ENCODE peak calls at places on chromosomes 16 and 17, in six cellular contexts. Q is OCI-LY7; X is CD4-positive, alpha-beta T cell; N is heart left ventricle; A is prostate gland; V is AG09309. U is an unnamed sample.
A peak's percentile ranks its signal among the peaks of the same experiment; 100 is the strongest.

GRCh38 chr17:79114455-79115301 is 40.1 kb downstream of the ENGASE start:
- DNase-seq in A (peak; percentile 86), V (no peak), N (peak; percentile 73), Q (no peak), X (no peak), U (no peak)

GRCh38 chr17:64784353-64784798 is 122.3 kb upstream of the SMURF2 start:
- DNase-seq in Q (no peak), N (no peak), V (no peak), A (no peak), X (no peak), U (no peak)

GRCh38 chr16:11370084-11370931 is 25.0 kb downstream of the RMI2 start:
- DNase-seq in Q (peak; percentile 92), N (no peak), X (no peak), A (no peak), V (no peak), U (peak; percentile 53)

GRCh38 chr17:78891406-78892061 is 11.5 kb downstream of the CEP295NL start:
- DNase-seq in X (no peak), Q (no peak), N (no peak), A (no peak), V (no peak), U (no peak)

GRCh38 chr17:31452101-31452500 is 60.6 kb downstream of the RAB11FIP4 start:
- DNase-seq in X (no peak), A (no peak), N (no peak), Q (no peak), V (no peak), U (no peak)

GRCh38 chr16:9119795-9120194 is 28.4 kb downstream of the HAPSTR1 start:
- DNase-seq in V (peak; percentile 93), Q (no peak), X (no peak), N (no peak), A (no peak), U (no peak)

GRCh38 chr17:64236827-64237403 is 26.1 kb downstream of the TEX2 start:
- DNase-seq in A (no peak), X (no peak), Q (no peak), V (no peak), N (no peak), U (no peak)

GRCh38 chr17:31067699-31068184 is 27.0 kb upstream of the NF1 start:
- DNase-seq in N (no peak), Q (no peak), A (no peak), X (no peak), V (peak; percentile 63), U (no peak)

GRCh38 chr16:82633964-82634600 is 7.3 kb downstream of the CDH13 start:
- DNase-seq in N (peak; percentile 61), X (no peak), Q (no peak), A (peak; percentile 58), V (no peak), U (no peak)

DNA sequence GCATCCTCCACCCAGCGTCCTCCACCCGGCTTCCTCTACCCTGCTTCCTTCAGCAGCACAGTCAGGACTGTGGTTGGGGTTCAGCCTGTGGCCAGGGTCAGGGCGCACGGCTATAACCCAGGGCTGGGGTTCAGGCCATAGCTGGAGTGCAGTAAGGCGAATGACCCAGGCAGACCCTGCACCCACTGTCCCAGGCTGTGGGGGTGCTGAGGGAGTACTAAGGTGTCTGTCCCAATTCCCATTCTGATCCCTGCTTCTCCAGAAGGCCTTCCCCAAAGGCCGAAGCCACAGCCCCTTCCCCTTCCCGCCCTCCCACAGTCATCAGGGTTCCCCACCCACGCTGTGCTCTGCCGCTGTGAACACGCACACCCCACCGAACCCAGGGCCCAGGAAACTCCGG is 12.4 kb downstream of the EMC6 start:
- DNase-seq in A (no peak), V (no peak), N (no peak), Q (no peak), X (no peak), U (no peak)
- TF ChIP-seq CTCF in A (no peak), V (no peak), N (no peak), Q (no peak), X (no peak), U (no peak)

DNA sequence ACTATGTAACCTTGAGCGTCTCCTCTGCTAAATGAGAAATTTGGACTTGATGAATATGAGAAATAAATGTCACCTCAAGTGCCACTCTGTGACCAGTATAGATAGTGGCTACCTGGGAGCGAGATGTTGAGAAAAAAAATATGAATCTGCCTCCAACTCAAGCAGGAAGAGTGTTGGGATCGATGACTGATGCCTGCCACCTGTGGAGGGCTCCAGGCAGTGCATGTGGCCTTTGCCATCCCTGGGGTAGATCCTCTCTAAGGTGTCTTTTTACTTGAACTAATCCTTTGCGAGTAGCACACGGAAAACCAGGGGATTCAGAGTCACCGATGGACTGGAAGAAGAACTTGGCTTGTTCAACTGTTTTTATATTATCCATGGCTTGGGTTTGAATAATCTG is 9.4 kb downstream of the CCDC182 start:
- DNase-seq in X (no peak), V (no peak), N (no peak), A (no peak), Q (peak; percentile 64), U (no peak)
- TF ChIP-seq CTCF in X (no peak), V (no peak), N (no peak), A (peak; percentile 29), Q (peak; percentile 81), U (no peak)

GRCh38 chr16:84018710-84019109 is 23.9 kb downstream of the SLC38A8 start:
- DNase-seq in A (no peak), N (no peak), V (no peak), Q (no peak), X (no peak), U (no peak)
- TF ChIP-seq CTCF in A (no peak), N (no peak), V (no peak), Q (no peak), X (no peak), U (no peak)

DNA sequence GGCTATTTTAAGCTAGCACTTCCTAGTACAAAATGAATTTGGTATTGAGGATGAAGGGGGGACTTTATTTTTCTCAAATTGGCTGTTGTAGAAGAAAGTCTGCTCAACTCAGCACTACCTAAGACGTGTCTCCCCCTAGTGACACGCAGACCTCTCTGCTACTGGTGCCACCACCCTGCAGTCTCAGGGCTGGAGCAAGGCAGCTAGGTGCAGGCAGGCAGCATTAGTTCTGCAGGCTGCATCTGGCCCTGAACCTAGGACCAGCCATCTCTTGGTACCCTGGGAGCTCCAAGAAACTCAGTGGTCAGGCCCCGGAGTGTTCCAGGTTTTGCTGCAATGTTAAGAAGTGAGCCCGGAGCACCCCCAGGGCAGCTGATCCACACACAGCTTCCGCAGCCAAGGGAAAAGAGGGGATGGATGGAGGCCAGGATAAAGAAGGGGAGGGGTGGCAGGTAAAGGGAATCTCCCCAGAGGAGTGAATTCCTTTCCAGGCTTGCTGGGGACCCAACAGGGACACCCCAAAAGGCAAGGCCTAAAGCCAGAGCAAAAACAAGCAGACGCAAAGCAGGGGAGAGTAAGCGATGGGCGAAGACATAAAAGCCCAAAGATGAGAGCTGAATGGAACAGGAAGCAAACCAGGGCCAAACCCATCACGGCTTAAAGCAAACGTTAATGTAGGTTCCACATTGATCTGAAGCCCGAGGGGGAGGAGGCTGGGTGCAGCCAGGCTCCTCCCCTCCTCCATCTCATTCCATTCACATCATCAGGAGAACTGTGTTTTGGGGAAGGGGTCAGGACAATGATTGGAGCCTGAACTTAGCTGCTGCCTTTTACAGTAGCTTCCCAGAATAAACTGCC is 200.5 kb downstream of the ZFHX3 start:
- DNase-seq in Q (peak; percentile 34), X (no peak), N (no peak), A (no peak), V (no peak), U (no peak)
- TF ChIP-seq CTCF in Q (peak; percentile 71), X (no peak), N (peak; percentile 38), A (peak; percentile 15), V (peak; percentile 54), U (no peak)

DNA sequence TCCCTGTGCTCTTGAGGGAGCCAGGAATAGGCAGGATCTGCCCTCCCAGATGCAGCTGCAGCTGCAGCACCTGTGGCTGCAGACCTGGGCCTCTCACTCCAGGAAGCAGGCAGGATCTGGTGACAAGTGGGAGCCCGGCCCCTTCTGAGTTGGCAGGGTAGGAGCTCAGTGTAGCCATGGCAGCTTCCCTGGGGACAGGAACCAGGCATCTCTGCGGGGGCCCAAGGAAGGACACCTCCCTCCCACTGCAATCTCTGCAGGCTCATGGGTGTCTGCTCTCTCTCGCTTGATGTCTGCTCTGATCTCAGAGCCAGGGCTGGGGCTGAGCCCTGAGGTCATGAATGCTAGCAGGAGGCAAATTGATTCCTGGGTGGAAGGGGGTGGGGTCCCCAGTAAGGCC is 592.5 kb upstream of the CA10 start:
- DNase-seq in N (no peak), A (no peak), X (no peak), Q (no peak), V (no peak), U (no peak)
- TF ChIP-seq CTCF in N (no peak), A (no peak), X (no peak), Q (no peak), V (no peak), U (no peak)

GRCh38 chr16:23351360-23351759 is 49.3 kb downstream of the SCNN1B start:
- DNase-seq in X (no peak), V (no peak), A (peak; percentile 76), N (no peak), Q (no peak), U (no peak)

GRCh38 chr16:23345237-23345636 is 43.1 kb downstream of the SCNN1B start:
- DNase-seq in X (no peak), N (no peak), Q (no peak), A (no peak), V (no peak), U (no peak)

GRCh38 chr16:23343643-23344612 is 41.8 kb downstream of the SCNN1B start:
- DNase-seq in X (no peak), V (no peak), Q (no peak), A (peak; percentile 15), N (no peak), U (no peak)

GRCh38 chr16:23353440-23353839 is 51.3 kb downstream of the SCNN1B start:
- DNase-seq in X (no peak), Q (no peak), N (no peak), V (no peak), A (no peak), U (no peak)

GRCh38 chr16:23348579-23349469 is 46.7 kb downstream of the SCNN1B start:
- DNase-seq in N (no peak), Q (no peak), V (no peak), A (no peak), X (no peak), U (no peak)
- TF ChIP-seq CTCF in N (no peak), Q (peak; percentile 32), V (no peak), A (no peak), X (no peak), U (no peak)

GRCh38 chr16:1379054-1379862 is 27.5 kb downstream of the GNPTG start:
- DNase-seq in V (peak; percentile 24), N (peak; percentile 91), X (peak; percentile 59), Q (peak; percentile 73), A (peak; percentile 55), U (peak; percentile 68)

GRCh38 chr16:1378087-1378803 is 26.5 kb downstream of the GNPTG start:
- DNase-seq in V (no peak), N (no peak), Q (no peak), X (no peak), A (no peak), U (no peak)

GRCh38 chr16:1380195-1380594 is 28.5 kb downstream of the GNPTG start:
- DNase-seq in A (no peak), V (no peak), Q (no peak), N (no peak), X (no peak), U (no peak)

GRCh38 chr16:1378804-1379053 is 27.0 kb downstream of the GNPTG start:
- DNase-seq in V (no peak), X (no peak), Q (no peak), A (no peak), N (no peak), U (no peak)

GRCh38 chr16:1379863-1380174 is 28.1 kb downstream of the GNPTG start:
- DNase-seq in X (no peak), Q (no peak), A (no peak), V (no peak), N (no peak), U (no peak)
- TF ChIP-seq CTCF in X (no peak), Q (peak; percentile 43), A (no peak), V (no peak), N (no peak), U (no peak)

U was measured in activated B cell treated with CpG ODN at 0.5 μM for 24 hours.